ENCODE peak calls at places on chromosomes 4 and X, in five cellular contexts. Z is lower lobe of right lung; C is fibroblast of the aortic adventitia; S is activated naive CD4-positive, alpha-beta T cell treated with anti-CD3 and anti-CD28 coated beads for 36 hours; L is EL. D is an unnamed sample.

GRCh38 chr4:146545102-146545501 is 23.4 kb upstream of the SLC10A7 start:
- DNase-seq in Z (no peak), C (peak; percentile 66), S (no peak), L (peak; percentile 41), D (peak; percentile 52)

GRCh38 chrX:17744896-17745523 is 7.7 kb downstream of the SCML1 start:
- DNase-seq in L (no peak), S (no peak), Z (no peak), C (peak; percentile 47), D (peak; percentile 18)

GRCh38 chrX:13834316-13834715 is 17.4 kb upstream of the GPM6B start:
- DNase-seq in Z (no peak), C (no peak), L (no peak), S (no peak), D (no peak)

GRCh38 chr4:40202474-40202873 is 5.6 kb downstream of the RHOH start:
- DNase-seq in S (peak; percentile 54), Z (no peak), C (no peak), L (no peak), D (no peak)

GRCh38 chr4:120158860-120159259 is 92.2 kb upstream of the MAD2L1 start:
- DNase-seq in C (no peak), Z (no peak), S (no peak), L (no peak), D (no peak)

GRCh38 chrX:101564651-101565050 is 14.3 kb downstream of the ARMCX1 start:
- DNase-seq in C (no peak), Z (no peak), S (no peak), L (no peak), D (no peak)

GRCh38 chr4:81032805-81033684 is 2.5 kb downstream of the BMP3 start:
- DNase-seq in L (no peak), S (no peak), C (no peak), Z (no peak), D (no peak)

GRCh38 chrX:124098089-124098488 is 136.6 kb downstream of the STAG2 start:
- DNase-seq in S (no peak), Z (no peak), L (peak; percentile 17), C (peak; percentile 52), D (peak; percentile 56)

GRCh38 chr4:140049024-140049923 is 104.7 kb downstream of the MAML3 start:
- DNase-seq in Z (no peak), L (peak; percentile 43), S (peak; percentile 78), C (peak; percentile 33), D (peak; percentile 78)

GRCh38 chrX:68939868-68940267 is 111.0 kb downstream of the EFNB1 start:
- DNase-seq in L (no peak), Z (no peak), S (no peak), C (no peak), D (no peak)

GRCh38 chrX:73765776-73766465 is 202.9 kb downstream of the CHIC1 start:
- DNase-seq in S (no peak), Z (no peak), L (no peak), C (no peak), D (no peak)

GRCh38 chrX:31154941-31155340 is 83.1 kb upstream of the FTHL17 start:
- DNase-seq in S (no peak), C (no peak), L (no peak), Z (no peak), D (no peak)

GRCh38 chr4:100462206-100462605 is 55.6 kb downstream of the EMCN start:
- DNase-seq in L (peak; percentile 70), S (no peak), Z (no peak), C (peak; percentile 28), D (peak; percentile 56)

GRCh38 chrX:69101655-69102251 is 63.5 kb downstream of the PJA1 start:
- DNase-seq in S (no peak), L (no peak), C (no peak), Z (no peak), D (no peak)

GRCh38 chr4:54783402-54784110 is 125.8 kb downstream of the KIT start:
- DNase-seq in S (no peak), Z (no peak), L (peak; percentile 31), C (no peak), D (no peak)

GRCh38 chrX:84046403-84046984 is 141.5 kb downstream of the RPS6KA6 start:
- DNase-seq in Z (no peak), L (peak; percentile 29), C (peak; percentile 19), S (peak; percentile 10), D (peak; percentile 33)

GRCh38 chr4:3484057-3484973 is 21.2 kb downstream of the DOK7 start:
- DNase-seq in L (no peak), C (no peak), Z (no peak), S (no peak), D (no peak)

GRCh38 chr4:168441412-168441811 is 38.9 kb downstream of the DDX60L start:
- DNase-seq in Z (no peak), L (no peak), C (no peak), S (no peak), D (peak; percentile 17)

GRCh38 chr4:7018281-7018680 is 24.9 kb upstream of the TADA2B start:
- DNase-seq in Z (no peak), C (no peak), S (no peak), L (no peak), D (no peak)

GRCh38 chr4:25058796-25059195 is 28.1 kb upstream of the LGI2 start:
- DNase-seq in S (no peak), Z (no peak), L (no peak), C (no peak), D (no peak)

GRCh38 chrX:71432733-71433132 is 66.6 kb downstream of the TAF1 start:
- DNase-seq in S (no peak), Z (no peak), C (no peak), L (no peak), D (no peak)

GRCh38 chr4:40723728-40724127 is 26.0 kb upstream of the NSUN7 start:
- DNase-seq in Z (no peak), C (no peak), L (no peak), S (no peak), D (no peak)